ENCODE peak calls at places on chromosome 2, in six cellular contexts. U is HT1080, O is naive B cell, M is neural crest cell, S is ACHN, Y is T follicular helper cell. N is an unnamed sample.

GRCh38 chr2:85448840-85449588 is 30.5 kb downstream of the SH2D6 start:
- DNase-seq in Y (no peak), M (no peak), U (no peak), O (no peak), S (no peak), N (no peak)

GRCh38 chr2:98917031-98917459 is 19.0 kb downstream of the CRACDL start:
- DNase-seq in M (no peak), O (no peak), U (peak; percentile 95), S (peak; percentile 82), Y (no peak), N (peak; percentile 84)

GRCh38 chr2:174350018-174350417 is 15.3 kb downstream of the SP9 start:
- DNase-seq in O (no peak), S (peak; percentile 47), M (no peak), Y (no peak), U (peak; percentile 16), N (peak; percentile 55)

GRCh38 chr2:54208364-54209240 is 47.4 kb downstream of the TSPYL6 start:
- DNase-seq in O (no peak), Y (no peak), M (no peak), S (no peak), U (no peak), N (no peak)

GRCh38 chr2:45759310-45759851 is 107.9 kb downstream of the PRKCE start:
- DNase-seq in O (no peak), Y (no peak), U (peak; percentile 44), S (no peak), M (no peak), N (no peak)

GRCh38 chr2:217941339-217941738 is 61.5 kb downstream of the TNS1 start:
- DNase-seq in Y (no peak), O (no peak), M (no peak), S (no peak), U (no peak), N (no peak)

GRCh38 chr2:132430895-132431294 is 14.3 kb downstream of the GPR39 start:
- DNase-seq in M (no peak), S (no peak), O (no peak), Y (no peak), U (no peak), N (peak; percentile 92)

GRCh38 chr2:141707486-141707885 is 423.3 kb downstream of the LRP1B start:
- DNase-seq in O (no peak), S (no peak), Y (no peak), M (no peak), U (no peak), N (no peak)

GRCh38 chr2:165902929-165903328 is 50.6 kb downstream of the TTC21B start:
- DNase-seq in Y (no peak), M (no peak), O (no peak), U (peak; percentile 57), S (peak; percentile 61), N (no peak)

GRCh38 chr2:240151477-240152031 is 11.1 kb upstream of the OTOS start:
- DNase-seq in Y (no peak), S (no peak), M (no peak), U (no peak), O (no peak), N (peak; percentile 12)

GRCh38 chr2:240961878-240962277 is 36.5 kb upstream of the SNED1 start:
- DNase-seq in S (no peak), M (no peak), U (no peak), Y (no peak), O (no peak), N (no peak)

GRCh38 chr2:74564222-74564621 is 9.7 kb downstream of the DOK1 start:
- DNase-seq in U (peak; percentile 92), S (no peak), M (no peak), O (no peak), Y (no peak), N (peak; percentile 39)

GRCh38 chr2:64625352-64626145 is 28.2 kb downstream of the SERTAD2 start:
- DNase-seq in S (no peak), U (no peak), Y (no peak), O (no peak), M (no peak), N (no peak)

GRCh38 chr2:33528551-33528950 is 52.1 kb downstream of the RASGRP3 start:
- DNase-seq in O (peak; percentile 15), M (no peak), S (no peak), Y (no peak), U (no peak), N (no peak)

GRCh38 chr2:182952741-182953450 is 85.4 kb downstream of the NCKAP1 start:
- DNase-seq in M (no peak), S (no peak), O (no peak), U (peak; percentile 51), Y (no peak), N (peak; percentile 20)

GRCh38 chr2:208983476-208983875 is 440.4 kb upstream of the MAP2 start:
- DNase-seq in S (no peak), U (no peak), O (no peak), Y (no peak), M (no peak), N (no peak)